ENCODE peak calls at places on chromosomes 1 and 21, in ten cellular contexts. E, S, B, J, M, F, N, V, I and T are unnamed samples.

GRCh38 chr1:160161965-160162705 is 10.7 kb downstream of the ATP1A4 start:
- DNase-seq in V (peak; percentile 69), F (no peak), B (no peak), N (no peak), J (no peak), M (no peak), I (no peak), E (no peak), S (peak; percentile 80), T (peak; percentile 49)

GRCh38 chr1:19967808-19968207 is 11.6 kb downstream of the PLA2G2A start:
- DNase-seq in S (no peak), E (no peak), B (no peak), V (no peak), F (no peak), N (no peak), M (no peak), J (no peak), I (no peak), T (no peak)

GRCh38 chr1:51567653-51568052 is 48.6 kb upstream of the EPS15 start:
- DNase-seq in F (no peak), I (no peak), J (no peak), V (peak; percentile 90), N (no peak), B (no peak), S (no peak), E (no peak), M (no peak), T (no peak)

GRCh38 chr1:229305402-229305801 is 34.5 kb downstream of the RAB4A start:
- DNase-seq in J (no peak), F (no peak), M (no peak), E (no peak), V (no peak), S (no peak), B (no peak), N (no peak), I (no peak), T (no peak)

GRCh38 chr1:21622466-21623315 is 46.5 kb downstream of the RAP1GAP start:
- DNase-seq in B (peak; percentile 19), F (no peak), J (no peak), I (peak; percentile 55), V (no peak), M (peak; percentile 18), S (peak; percentile 93), N (peak; percentile 46), E (no peak), T (no peak)

GRCh38 chr1:12196641-12197482 is 30.1 kb downstream of the TNFRSF1B start:
- DNase-seq in M (no peak), N (no peak), B (no peak), J (peak; percentile 35), S (peak; percentile 70), F (no peak), V (no peak), I (no peak), E (no peak), T (no peak)

GRCh38 chr1:228802386-228803221 is 67.3 kb downstream of the RHOU start:
- DNase-seq in S (no peak), J (no peak), E (no peak), I (no peak), N (no peak), B (no peak), M (no peak), F (no peak), V (peak; percentile 83), T (peak; percentile 37)

GRCh38 chr1:171919891-171920887 is 78.9 kb downstream of the DNM3 start:
- DNase-seq in S (no peak), J (no peak), M (no peak), N (no peak), B (no peak), E (no peak), I (no peak), F (no peak), V (no peak), T (no peak)

GRCh38 chr1:77424236-77424635 is 142.4 kb downstream of the AK5 start:
- DNase-seq in S (no peak), N (no peak), I (no peak), F (no peak), M (no peak), E (no peak), J (no peak), B (no peak), V (peak; percentile 33), T (no peak)

GRCh38 chr21:42833439-42833815 is 45.9 kb downstream of the WDR4 start:
- DNase-seq in S (peak; percentile 52), N (peak; percentile 56), F (peak; percentile 48), I (peak; percentile 58), J (peak; percentile 33), B (no peak), M (peak; percentile 32), V (peak; percentile 12), E (peak; percentile 20), T (no peak)

GRCh38 chr1:118958140-118958539 is 30.0 kb downstream of the TBX15 start:
- DNase-seq in F (no peak), N (no peak), J (no peak), I (no peak), E (no peak), S (no peak), M (no peak), V (no peak), B (no peak), T (no peak)

GRCh38 chr21:41236361-41236973 is 68.5 kb downstream of the BACE2 start:
- DNase-seq in S (no peak), J (no peak), I (no peak), B (no peak), V (no peak), N (no peak), F (no peak), M (no peak), E (no peak), T (no peak)

GRCh38 chr1:117565745-117566455 is 39.9 kb upstream of the TENT5C start:
- DNase-seq in N (no peak), S (no peak), B (no peak), V (no peak), E (no peak), I (no peak), J (no peak), M (no peak), F (peak; percentile 31), T (no peak)

GRCh38 chr1:25694591-25695007 is 78.0 kb downstream of the MAN1C1 start:
- DNase-seq in F (no peak), N (no peak), V (peak; percentile 71), I (no peak), S (no peak), B (no peak), J (no peak), E (no peak), M (no peak), T (no peak)

GRCh38 chr1:44641126-44642102 is 32.9 kb downstream of the TMEM53 start:
- DNase-seq in B (no peak), F (no peak), E (no peak), I (no peak), N (no peak), V (no peak), M (no peak), J (no peak), S (no peak), T (no peak)

GRCh38 chr1:236131916-236132315 is 10.4 kb upstream of the GPR137B start:
- DNase-seq in V (no peak), E (no peak), S (no peak), N (no peak), J (no peak), B (no peak), I (no peak), F (no peak), M (no peak), T (no peak)

GRCh38 chr1:53642215-53642555 is 96.8 kb downstream of the GLIS1 start:
- DNase-seq in S (no peak), J (no peak), B (no peak), V (no peak), N (no peak), I (no peak), E (no peak), M (no peak), F (no peak), T (no peak)

GRCh38 chr1:54160351-54160750 is 7.6 kb upstream of the CDCP2 start:
- DNase-seq in S (no peak), I (no peak), F (no peak), V (no peak), M (no peak), E (no peak), J (no peak), N (no peak), B (no peak), T (no peak)

GRCh38 chr1:218380125-218380977 is 35.2 kb downstream of the TGFB2 start:
- DNase-seq in M (no peak), J (no peak), V (peak; percentile 80), E (peak; percentile 87), N (no peak), B (no peak), S (no peak), F (no peak), I (no peak), T (no peak)

GRCh38 chr1:228020686-228021525 is 14.1 kb downstream of the WNT3A start:
- DNase-seq in J (no peak), F (no peak), M (no peak), N (no peak), B (no peak), I (peak; percentile 29), S (no peak), E (no peak), V (no peak), T (no peak)

GRCh38 chr1:224259986-224260385 is 70.0 kb downstream of the NVL start:
- DNase-seq in I (no peak), N (no peak), B (no peak), V (peak; percentile 37), J (no peak), E (peak; percentile 52), M (no peak), F (no peak), S (no peak), T (no peak)

GRCh38 chr1:183417691-183418491 is at the start of gene NMNAT2:
- DNase-seq in N (no peak), I (no peak), B (no peak), V (peak; percentile 26), J (peak; percentile 31), M (no peak), S (peak; percentile 78), F (peak; percentile 36), E (no peak), T (no peak)

GRCh38 chr1:199167460-199167859 is 528.6 kb downstream of the PTPRC start:
- DNase-seq in J (no peak), E (no peak), S (no peak), M (no peak), N (no peak), I (no peak), F (no peak), B (no peak), V (no peak), T (no peak)